ENCODE peak calls at places on chromosome 17, in nine cellular contexts. One of them, this sample, is unnamed.

GRCh38 chr17:74953129-74953687 is 17.5 kb downstream of the OTOP3 start:
- DNase-seq in heart left ventricle: no peak
- DNase-seq in body of pancreas: no peak
- DNase-seq in OCI-LY7: no peak
- DNase-seq in mammary epithelial cell: no peak
- DNase-seq in adipocyte: no peak
- DNase-seq in stomach: no peak
- DNase-seq in kidney: no peak
- DNase-seq in left lung: no peak
- DNase-seq in this sample: no peak

GRCh38 chr17:45413498-45413923 is 19.2 kb downstream of the ARHGAP27 start:
- DNase-seq in kidney: peak; percentile 80
- DNase-seq in left lung: peak; percentile 83
- DNase-seq in body of pancreas: no peak
- DNase-seq in mammary epithelial cell: no peak
- DNase-seq in stomach: peak; percentile 67
- DNase-seq in OCI-LY7: no peak
- DNase-seq in adipocyte: no peak
- DNase-seq in heart left ventricle: peak; percentile 72
- DNase-seq in this sample: peak; percentile 83

GRCh38 chr17:51372345-51373004 is 112.1 kb downstream of the UTP18 start:
- DNase-seq in body of pancreas: peak; percentile 17
- DNase-seq in heart left ventricle: peak; percentile 39
- DNase-seq in left lung: peak; percentile 44
- DNase-seq in stomach: no peak
- DNase-seq in OCI-LY7: peak; percentile 94
- DNase-seq in mammary epithelial cell: peak; percentile 41
- DNase-seq in kidney: no peak
- DNase-seq in adipocyte: peak; percentile 5
- DNase-seq in this sample: no peak

GRCh38 chr17:79188048-79188447 is 113.4 kb downstream of the ENGASE start:
- DNase-seq in stomach: no peak
- DNase-seq in adipocyte: peak; percentile 14
- DNase-seq in left lung: no peak
- DNase-seq in OCI-LY7: peak; percentile 61
- DNase-seq in kidney: no peak
- DNase-seq in body of pancreas: peak; percentile 46
- DNase-seq in heart left ventricle: no peak
- DNase-seq in mammary epithelial cell: no peak
- DNase-seq in this sample: no peak

GRCh38 chr17:4545217-4545951 is 9.8 kb downstream of the MYBBP1A start:
- DNase-seq in mammary epithelial cell: no peak
- DNase-seq in adipocyte: no peak
- DNase-seq in OCI-LY7: no peak
- DNase-seq in left lung: no peak
- DNase-seq in stomach: no peak
- DNase-seq in heart left ventricle: peak; percentile 18
- DNase-seq in kidney: peak; percentile 54
- DNase-seq in body of pancreas: no peak
- DNase-seq in this sample: no peak

GRCh38 chr17:7146115-7146514 is 31.5 kb upstream of the ASGR2 start:
- DNase-seq in stomach: no peak
- DNase-seq in left lung: no peak
- DNase-seq in mammary epithelial cell: no peak
- DNase-seq in kidney: peak; percentile 10
- DNase-seq in OCI-LY7: no peak
- DNase-seq in body of pancreas: no peak
- DNase-seq in adipocyte: no peak
- DNase-seq in heart left ventricle: no peak
- DNase-seq in this sample: no peak

GRCh38 chr17:333626-334396 is 18.8 kb downstream of the RPH3AL start:
- DNase-seq in body of pancreas: peak; percentile 91
- DNase-seq in left lung: peak; percentile 60
- DNase-seq in OCI-LY7: no peak
- DNase-seq in kidney: peak; percentile 92
- DNase-seq in heart left ventricle: peak; percentile 91
- DNase-seq in stomach: peak; percentile 60
- DNase-seq in adipocyte: peak; percentile 65
- DNase-seq in mammary epithelial cell: no peak
- DNase-seq in this sample: peak; percentile 81

GRCh38 chr17:1312261-1312870 is 32.9 kb downstream of the TRARG1 start:
- DNase-seq in OCI-LY7: no peak
- DNase-seq in left lung: no peak
- DNase-seq in kidney: no peak
- DNase-seq in mammary epithelial cell: no peak
- DNase-seq in adipocyte: no peak
- DNase-seq in body of pancreas: peak; percentile 18
- DNase-seq in heart left ventricle: no peak
- DNase-seq in stomach: no peak
- DNase-seq in this sample: no peak

GRCh38 chr17:54015734-54016133 is 193.0 kb downstream of the KIF2B start:
- DNase-seq in stomach: no peak
- DNase-seq in kidney: no peak
- DNase-seq in adipocyte: no peak
- DNase-seq in heart left ventricle: no peak
- DNase-seq in mammary epithelial cell: no peak
- DNase-seq in left lung: no peak
- DNase-seq in body of pancreas: no peak
- DNase-seq in OCI-LY7: no peak
- DNase-seq in this sample: no peak

GRCh38 chr17:44760474-44761308 is 1.9 kb downstream of the ADAM11 start:
- DNase-seq in heart left ventricle: peak; percentile 15
- DNase-seq in adipocyte: no peak
- DNase-seq in stomach: no peak
- DNase-seq in OCI-LY7: no peak
- DNase-seq in mammary epithelial cell: no peak
- DNase-seq in kidney: no peak
- DNase-seq in left lung: no peak
- DNase-seq in body of pancreas: no peak
- DNase-seq in this sample: peak; percentile 51

GRCh38 chr17:17636456-17636855 is 44.8 kb upstream of the RAI1 start:
- DNase-seq in body of pancreas: no peak
- DNase-seq in adipocyte: peak; percentile 48
- DNase-seq in kidney: peak; percentile 5
- DNase-seq in left lung: no peak
- DNase-seq in stomach: no peak
- DNase-seq in mammary epithelial cell: no peak
- DNase-seq in heart left ventricle: no peak
- DNase-seq in OCI-LY7: no peak
- DNase-seq in this sample: no peak

GRCh38 chr17:11979795-11980194 is 17.5 kb downstream of the ZNF18 start:
- DNase-seq in adipocyte: no peak
- DNase-seq in left lung: no peak
- DNase-seq in kidney: no peak
- DNase-seq in body of pancreas: no peak
- DNase-seq in heart left ventricle: no peak
- DNase-seq in stomach: no peak
- DNase-seq in OCI-LY7: no peak
- DNase-seq in mammary epithelial cell: no peak
- DNase-seq in this sample: no peak
- H3K9me3 ChIP-seq in adipocyte: no peaks in the 10 kb centered on the region
- H3K9me3 ChIP-seq in left lung: no peaks in the 10 kb centered on the region
- H3K9me3 ChIP-seq in kidney: no peaks in the 10 kb centered on the region
- H3K9me3 ChIP-seq in body of pancreas: no peaks in the 10 kb centered on the region
- H3K9me3 ChIP-seq in heart left ventricle: no peaks in the 10 kb centered on the region
- H3K9me3 ChIP-seq in stomach: no peaks in the 10 kb centered on the region
- H3K9me3 ChIP-seq in OCI-LY7: no peaks in the 10 kb centered on the region
- H3K9me3 ChIP-seq in mammary epithelial cell: no peaks in the 10 kb centered on the region
- H3K9me3 ChIP-seq in this sample: no peaks in the 10 kb centered on the region

DNA sequence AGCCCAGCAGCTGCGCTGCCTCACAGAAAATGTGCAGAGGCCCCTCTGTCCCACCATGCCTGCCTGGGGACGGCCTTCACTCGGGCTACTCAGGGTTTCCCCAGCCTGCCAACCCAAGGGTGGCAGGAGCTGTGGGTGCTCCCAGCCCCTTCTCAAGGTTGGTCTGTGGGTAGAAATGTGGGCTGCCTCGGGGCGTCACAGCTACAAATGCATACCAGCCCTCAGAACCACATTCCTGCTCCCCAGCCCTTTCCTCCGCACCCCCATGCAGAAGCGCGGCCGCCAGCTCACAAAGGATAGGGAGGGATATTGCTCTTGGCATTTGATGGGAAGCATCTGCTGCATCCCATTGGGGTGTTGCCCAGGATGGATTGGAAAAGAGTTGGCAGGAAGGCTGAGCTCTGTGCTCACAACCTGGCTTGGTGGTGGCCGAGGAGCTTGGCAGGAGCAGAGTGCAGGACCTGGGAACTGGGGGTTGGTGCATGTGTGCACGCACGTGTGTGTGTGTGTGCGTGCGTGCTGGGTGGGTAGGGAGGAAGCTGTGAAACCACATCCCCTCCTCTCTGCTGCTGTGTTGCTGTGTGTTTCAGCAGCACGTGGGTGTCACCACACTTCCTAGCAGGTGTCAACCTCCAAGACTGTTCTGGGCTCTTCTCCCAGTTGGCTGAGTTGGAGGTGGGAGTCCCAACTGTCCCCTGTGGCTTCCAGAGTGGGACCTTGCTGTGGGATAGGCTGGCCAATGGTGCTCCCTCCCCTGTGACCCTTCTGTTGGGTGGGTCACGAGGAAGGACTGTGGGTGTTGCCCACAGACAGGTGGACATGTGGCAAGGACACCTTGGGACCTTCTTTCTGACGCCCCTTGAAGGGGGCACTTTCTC is 304.5 kb downstream of the SEC14L1 start:
- DNase-seq in body of pancreas: no peak
- DNase-seq in kidney: no peak
- DNase-seq in adipocyte: no peak
- DNase-seq in heart left ventricle: peak; percentile 86
- DNase-seq in mammary epithelial cell: no peak
- DNase-seq in OCI-LY7: peak; percentile 97
- DNase-seq in left lung: peak; percentile 75
- DNase-seq in stomach: peak; percentile 57
- DNase-seq in this sample: no peak
- H3K4me3 ChIP-seq in body of pancreas: no peak overlapping the region
- H3K4me3 ChIP-seq in kidney: no peak overlapping the region
- H3K4me3 ChIP-seq in adipocyte: no peak overlapping the region
- H3K4me3 ChIP-seq in heart left ventricle: no peak overlapping the region
- H3K4me3 ChIP-seq in mammary epithelial cell: no peak overlapping the region
- H3K4me3 ChIP-seq in OCI-LY7: peak overlapping the region; percentile 47
- H3K4me3 ChIP-seq in left lung: no peak overlapping the region
- H3K4me3 ChIP-seq in stomach: peak overlapping the region; percentile 4
- H3K4me3 ChIP-seq in this sample: peak overlapping the region; percentile 23

GRCh38 chr17:61457226-61457983 is 5.2 kb downstream of the TBX4 start:
- DNase-seq in kidney: no peak
- DNase-seq in left lung: no peak
- DNase-seq in body of pancreas: no peak
- DNase-seq in heart left ventricle: no peak
- DNase-seq in mammary epithelial cell: no peak
- DNase-seq in adipocyte: no peak
- DNase-seq in stomach: no peak
- DNase-seq in OCI-LY7: no peak
- DNase-seq in this sample: peak; percentile 61
- H3K4me1 ChIP-seq in kidney: no peaks in the 10 kb centered on the region
- H3K4me1 ChIP-seq in left lung: peaks cover 4% of the 10 kb centered on the region
- H3K4me1 ChIP-seq in body of pancreas: peaks cover 34% of the 10 kb centered on the region
- H3K4me1 ChIP-seq in heart left ventricle: peaks cover 30% of the 10 kb centered on the region
- H3K4me1 ChIP-seq in mammary epithelial cell: peaks cover under 1% of the 10 kb centered on the region
- H3K4me1 ChIP-seq in adipocyte: peaks cover under 1% of the 10 kb centered on the region
- H3K4me1 ChIP-seq in stomach: peaks cover 40% of the 10 kb centered on the region
- H3K4me1 ChIP-seq in OCI-LY7: peaks cover 13% of the 10 kb centered on the region
- H3K4me1 ChIP-seq in this sample: peaks cover 20% of the 10 kb centered on the region

GRCh38 chr17:82949361-82949760 is 109.5 kb upstream of the ZNF750 start:
- DNase-seq in heart left ventricle: no peak
- DNase-seq in body of pancreas: peak; percentile 2
- DNase-seq in left lung: peak; percentile 26
- DNase-seq in mammary epithelial cell: no peak
- DNase-seq in kidney: peak; percentile 35
- DNase-seq in adipocyte: no peak
- DNase-seq in OCI-LY7: no peak
- DNase-seq in stomach: no peak
- DNase-seq in this sample: peak; percentile 26

GRCh38 chr17:82950525-82951102 is 110.8 kb upstream of the ZNF750 start:
- DNase-seq in adipocyte: no peak
- DNase-seq in OCI-LY7: no peak
- DNase-seq in left lung: no peak
- DNase-seq in stomach: no peak
- DNase-seq in heart left ventricle: no peak
- DNase-seq in body of pancreas: peak; percentile 2
- DNase-seq in mammary epithelial cell: no peak
- DNase-seq in kidney: peak; percentile 14
- DNase-seq in this sample: no peak

GRCh38 chr17:82949984-82950383 is 110.2 kb upstream of the ZNF750 start:
- DNase-seq in stomach: no peak
- DNase-seq in mammary epithelial cell: no peak
- DNase-seq in left lung: no peak
- DNase-seq in kidney: peak; percentile 36
- DNase-seq in adipocyte: no peak
- DNase-seq in heart left ventricle: no peak
- DNase-seq in OCI-LY7: no peak
- DNase-seq in body of pancreas: peak; percentile 4
- DNase-seq in this sample: peak; percentile 29

GRCh38 chr17:82948957-82949356 is 109.1 kb upstream of the ZNF750 start:
- DNase-seq in stomach: no peak
- DNase-seq in OCI-LY7: no peak
- DNase-seq in heart left ventricle: no peak
- DNase-seq in kidney: peak; percentile 20
- DNase-seq in mammary epithelial cell: no peak
- DNase-seq in body of pancreas: no peak
- DNase-seq in adipocyte: no peak
- DNase-seq in left lung: no peak
- DNase-seq in this sample: no peak

DNA sequence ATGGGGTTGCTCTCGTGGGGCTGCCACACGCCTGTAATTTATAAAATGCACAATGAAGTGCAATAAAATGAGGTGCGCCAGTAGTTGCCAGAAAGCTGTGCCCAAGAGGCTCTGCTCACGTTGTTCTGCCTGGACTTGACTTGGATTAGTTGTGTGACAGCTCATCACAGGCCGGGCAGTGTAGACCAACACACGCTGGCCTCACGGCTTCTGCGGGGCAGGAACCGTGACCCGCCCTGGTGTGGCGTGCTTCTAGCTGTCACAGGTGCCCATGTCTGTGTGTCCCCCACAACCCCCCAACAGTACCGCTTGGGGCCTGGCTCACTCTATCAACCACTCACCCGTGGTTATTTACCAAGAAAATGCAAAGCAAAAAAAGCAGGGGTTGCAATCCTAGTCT is 112.2 kb upstream of the ZNF750 start:
- DNase-seq in left lung: peak; percentile 17
- DNase-seq in body of pancreas: no peak
- DNase-seq in mammary epithelial cell: no peak
- DNase-seq in stomach: no peak
- DNase-seq in OCI-LY7: no peak
- DNase-seq in heart left ventricle: no peak
- DNase-seq in kidney: peak; percentile 29
- DNase-seq in adipocyte: no peak
- DNase-seq in this sample: peak; percentile 41
- H3K9me3 ChIP-seq in left lung: no peaks in the 10 kb centered on the region
- H3K9me3 ChIP-seq in body of pancreas: no peaks in the 10 kb centered on the region
- H3K9me3 ChIP-seq in mammary epithelial cell: peaks cover 50% of the 10 kb centered on the region
- H3K9me3 ChIP-seq in stomach: peaks cover 9% of the 10 kb centered on the region
- H3K9me3 ChIP-seq in OCI-LY7: peaks cover 5% of the 10 kb centered on the region
- H3K9me3 ChIP-seq in heart left ventricle: no peaks in the 10 kb centered on the region
- H3K9me3 ChIP-seq in kidney: no peaks in the 10 kb centered on the region
- H3K9me3 ChIP-seq in adipocyte: peaks cover 7% of the 10 kb centered on the region
- H3K9me3 ChIP-seq in this sample: peaks cover 8% of the 10 kb centered on the region

This sample was measured in upper lobe of right lung.